ENCODE peak calls at places on chromosomes 1 and 21, in nine cellular contexts. One of them, this sample, is unnamed.

GRCh38 chr1:31368611-31369107 is 4.2 kb downstream of the FABP3 start:
- DNase-seq in SK-N-SH: no peak
- DNase-seq in heart left ventricle: peak; percentile 73
- DNase-seq in left lung: no peak
- DNase-seq in IMR-90: no peak
- DNase-seq in CD8-positive, alpha-beta memory T cell: no peak
- DNase-seq in tibial nerve: no peak
- DNase-seq in CD8-positive, alpha-beta T cell: no peak
- DNase-seq in HepG2: no peak
- DNase-seq in this sample: no peak

GRCh38 chr1:6100801-6101783 is 55.4 kb downstream of the KCNAB2 start:
- DNase-seq in IMR-90: no peak
- DNase-seq in HepG2: no peak
- DNase-seq in CD8-positive, alpha-beta T cell: no peak
- DNase-seq in heart left ventricle: no peak
- DNase-seq in left lung: no peak
- DNase-seq in tibial nerve: no peak
- DNase-seq in CD8-positive, alpha-beta memory T cell: no peak
- DNase-seq in SK-N-SH: no peak
- DNase-seq in this sample: peak; percentile 57

GRCh38 chr1:228530086-228530758 is 43.0 kb downstream of the RNF187 start:
- DNase-seq in IMR-90: no peak
- DNase-seq in HepG2: no peak
- DNase-seq in SK-N-SH: no peak
- DNase-seq in CD8-positive, alpha-beta T cell: no peak
- DNase-seq in left lung: no peak
- DNase-seq in heart left ventricle: no peak
- DNase-seq in CD8-positive, alpha-beta memory T cell: no peak
- DNase-seq in tibial nerve: no peak
- DNase-seq in this sample: peak; percentile 7

GRCh38 chr1:79594121-79594698 is 587.7 kb upstream of the ADGRL4 start:
- DNase-seq in left lung: no peak
- DNase-seq in IMR-90: no peak
- DNase-seq in CD8-positive, alpha-beta memory T cell: no peak
- DNase-seq in heart left ventricle: no peak
- DNase-seq in tibial nerve: no peak
- DNase-seq in CD8-positive, alpha-beta T cell: no peak
- DNase-seq in SK-N-SH: no peak
- DNase-seq in HepG2: no peak
- DNase-seq in this sample: no peak

GRCh38 chr1:88134983-88135921 is 548.8 kb upstream of the PKN2 start:
- DNase-seq in heart left ventricle: no peak
- DNase-seq in CD8-positive, alpha-beta memory T cell: no peak
- DNase-seq in left lung: no peak
- DNase-seq in tibial nerve: no peak
- DNase-seq in IMR-90: no peak
- DNase-seq in SK-N-SH: no peak
- DNase-seq in HepG2: no peak
- DNase-seq in CD8-positive, alpha-beta T cell: no peak
- DNase-seq in this sample: no peak

GRCh38 chr1:22225858-22226584 is 83.1 kb upstream of the WNT4 start:
- DNase-seq in heart left ventricle: no peak
- DNase-seq in left lung: no peak
- DNase-seq in CD8-positive, alpha-beta memory T cell: no peak
- DNase-seq in IMR-90: no peak
- DNase-seq in HepG2: no peak
- DNase-seq in CD8-positive, alpha-beta T cell: no peak
- DNase-seq in tibial nerve: no peak
- DNase-seq in SK-N-SH: no peak
- DNase-seq in this sample: no peak

GRCh38 chr21:37914211-37914900 is 1.9 kb downstream of the KCNJ6 start:
- DNase-seq in IMR-90: peak; percentile 22
- DNase-seq in HepG2: no peak
- DNase-seq in CD8-positive, alpha-beta memory T cell: no peak
- DNase-seq in tibial nerve: no peak
- DNase-seq in heart left ventricle: no peak
- DNase-seq in SK-N-SH: peak; percentile 11
- DNase-seq in CD8-positive, alpha-beta T cell: no peak
- DNase-seq in left lung: no peak
- DNase-seq in this sample: peak; percentile 73

GRCh38 chr1:61042679-61043009 is 39.7 kb upstream of the NFIA start:
- DNase-seq in SK-N-SH: no peak
- DNase-seq in CD8-positive, alpha-beta T cell: no peak
- DNase-seq in HepG2: no peak
- DNase-seq in tibial nerve: no peak
- DNase-seq in CD8-positive, alpha-beta memory T cell: no peak
- DNase-seq in IMR-90: no peak
- DNase-seq in left lung: no peak
- DNase-seq in heart left ventricle: no peak
- DNase-seq in this sample: no peak

GRCh38 chr1:177206831-177207230 is 36.1 kb downstream of the BRINP2 start:
- DNase-seq in IMR-90: peak; percentile 28
- DNase-seq in SK-N-SH: no peak
- DNase-seq in tibial nerve: no peak
- DNase-seq in heart left ventricle: no peak
- DNase-seq in CD8-positive, alpha-beta T cell: no peak
- DNase-seq in HepG2: no peak
- DNase-seq in left lung: no peak
- DNase-seq in CD8-positive, alpha-beta memory T cell: no peak
- DNase-seq in this sample: no peak

GRCh38 chr1:51517361-51518032 is 1.6 kb downstream of the EPS15 start:
- DNase-seq in heart left ventricle: no peak
- DNase-seq in HepG2: no peak
- DNase-seq in CD8-positive, alpha-beta T cell: no peak
- DNase-seq in CD8-positive, alpha-beta memory T cell: no peak
- DNase-seq in SK-N-SH: no peak
- DNase-seq in IMR-90: peak; percentile 11
- DNase-seq in left lung: no peak
- DNase-seq in tibial nerve: no peak
- DNase-seq in this sample: no peak

GRCh38 chr1:200184196-200184595 is 156.7 kb downstream of the NR5A2 start:
- DNase-seq in SK-N-SH: no peak
- DNase-seq in HepG2: no peak
- DNase-seq in heart left ventricle: peak; percentile 78
- DNase-seq in CD8-positive, alpha-beta memory T cell: no peak
- DNase-seq in IMR-90: peak; percentile 54
- DNase-seq in tibial nerve: peak; percentile 64
- DNase-seq in CD8-positive, alpha-beta T cell: no peak
- DNase-seq in left lung: peak; percentile 93
- DNase-seq in this sample: peak; percentile 92

GRCh38 chr1:205510308-205510950 is 6.0 kb downstream of the CDK18 start:
- DNase-seq in heart left ventricle: no peak
- DNase-seq in IMR-90: no peak
- DNase-seq in SK-N-SH: no peak
- DNase-seq in HepG2: no peak
- DNase-seq in tibial nerve: no peak
- DNase-seq in CD8-positive, alpha-beta memory T cell: no peak
- DNase-seq in left lung: no peak
- DNase-seq in CD8-positive, alpha-beta T cell: no peak
- DNase-seq in this sample: no peak

GRCh38 chr1:205505791-205506190 is 1.3 kb downstream of the CDK18 start:
- DNase-seq in tibial nerve: no peak
- DNase-seq in CD8-positive, alpha-beta memory T cell: no peak
- DNase-seq in SK-N-SH: no peak
- DNase-seq in heart left ventricle: peak; percentile 75
- DNase-seq in CD8-positive, alpha-beta T cell: no peak
- DNase-seq in IMR-90: no peak
- DNase-seq in HepG2: no peak
- DNase-seq in left lung: no peak
- DNase-seq in this sample: peak; percentile 78

GRCh38 chr1:205506409-205507196 is 2.1 kb downstream of the CDK18 start:
- DNase-seq in heart left ventricle: no peak
- DNase-seq in CD8-positive, alpha-beta T cell: no peak
- DNase-seq in CD8-positive, alpha-beta memory T cell: no peak
- DNase-seq in HepG2: no peak
- DNase-seq in tibial nerve: no peak
- DNase-seq in IMR-90: no peak
- DNase-seq in SK-N-SH: no peak
- DNase-seq in left lung: no peak
- DNase-seq in this sample: no peak

GRCh38 chr1:205510951-205511330 is 6.5 kb downstream of the CDK18 start:
- DNase-seq in left lung: no peak
- DNase-seq in CD8-positive, alpha-beta memory T cell: no peak
- DNase-seq in SK-N-SH: no peak
- DNase-seq in CD8-positive, alpha-beta T cell: no peak
- DNase-seq in IMR-90: no peak
- DNase-seq in HepG2: no peak
- DNase-seq in tibial nerve: no peak
- DNase-seq in heart left ventricle: no peak
- DNase-seq in this sample: no peak

DNA sequence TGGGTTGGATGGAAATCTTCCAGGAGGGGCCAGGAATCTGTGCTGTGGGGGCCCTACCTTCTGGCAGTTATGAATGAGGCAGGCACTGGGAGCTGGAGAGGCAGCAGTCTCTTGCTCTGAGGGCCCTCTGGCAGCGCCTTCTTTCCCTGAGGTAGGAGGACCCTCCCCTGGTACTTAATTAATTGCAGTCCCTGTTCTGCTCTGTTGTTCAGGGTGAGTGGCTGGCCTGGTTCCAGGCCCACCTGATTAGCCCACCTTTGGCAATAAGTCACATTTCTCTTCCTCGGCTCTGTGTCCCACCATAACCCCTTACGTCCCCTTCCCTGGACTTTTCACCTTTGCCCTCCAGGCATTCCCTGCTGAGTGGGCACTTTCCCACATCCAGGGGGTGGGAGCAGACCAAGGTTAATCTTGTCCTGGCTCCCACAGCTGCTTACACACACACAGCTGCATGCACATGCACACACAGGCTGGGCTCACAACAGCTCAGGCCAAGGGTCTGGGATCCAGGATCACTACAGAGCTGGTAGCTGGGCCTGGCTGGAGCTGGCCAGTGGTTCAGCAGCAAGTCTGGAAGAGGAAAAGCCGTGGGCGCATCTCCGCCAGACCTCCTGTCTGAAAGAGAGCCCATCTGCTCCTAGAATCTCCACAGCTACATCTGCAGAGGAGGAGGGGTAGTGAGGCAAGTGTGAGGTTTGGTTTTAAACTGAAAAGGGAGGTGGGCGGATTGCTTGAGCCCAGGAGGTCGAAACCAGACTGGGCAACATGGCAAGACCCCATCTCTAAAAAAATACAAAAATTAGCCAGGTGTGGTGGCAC is 3.6 kb downstream of the CDK18 start:
- DNase-seq in CD8-positive, alpha-beta memory T cell: no peak
- DNase-seq in HepG2: no peak
- DNase-seq in CD8-positive, alpha-beta T cell: no peak
- DNase-seq in IMR-90: no peak
- DNase-seq in SK-N-SH: peak; percentile 82
- DNase-seq in left lung: no peak
- DNase-seq in heart left ventricle: no peak
- DNase-seq in tibial nerve: no peak
- DNase-seq in this sample: no peak
- H3K27me3 ChIP-seq in CD8-positive, alpha-beta memory T cell: no peaks in the 10 kb centered on the region
- H3K27me3 ChIP-seq in HepG2: no peaks in the 10 kb centered on the region
- H3K27me3 ChIP-seq in CD8-positive, alpha-beta T cell: no peaks in the 10 kb centered on the region
- H3K27me3 ChIP-seq in IMR-90: peaks cover 53% of the 10 kb centered on the region
- H3K27me3 ChIP-seq in SK-N-SH: no peaks in the 10 kb centered on the region
- H3K27me3 ChIP-seq in left lung: no peaks in the 10 kb centered on the region
- H3K27me3 ChIP-seq in heart left ventricle: no peaks in the 10 kb centered on the region
- H3K27me3 ChIP-seq in tibial nerve: no peaks in the 10 kb centered on the region
- H3K27me3 ChIP-seq in this sample: no peaks in the 10 kb centered on the region

DNA sequence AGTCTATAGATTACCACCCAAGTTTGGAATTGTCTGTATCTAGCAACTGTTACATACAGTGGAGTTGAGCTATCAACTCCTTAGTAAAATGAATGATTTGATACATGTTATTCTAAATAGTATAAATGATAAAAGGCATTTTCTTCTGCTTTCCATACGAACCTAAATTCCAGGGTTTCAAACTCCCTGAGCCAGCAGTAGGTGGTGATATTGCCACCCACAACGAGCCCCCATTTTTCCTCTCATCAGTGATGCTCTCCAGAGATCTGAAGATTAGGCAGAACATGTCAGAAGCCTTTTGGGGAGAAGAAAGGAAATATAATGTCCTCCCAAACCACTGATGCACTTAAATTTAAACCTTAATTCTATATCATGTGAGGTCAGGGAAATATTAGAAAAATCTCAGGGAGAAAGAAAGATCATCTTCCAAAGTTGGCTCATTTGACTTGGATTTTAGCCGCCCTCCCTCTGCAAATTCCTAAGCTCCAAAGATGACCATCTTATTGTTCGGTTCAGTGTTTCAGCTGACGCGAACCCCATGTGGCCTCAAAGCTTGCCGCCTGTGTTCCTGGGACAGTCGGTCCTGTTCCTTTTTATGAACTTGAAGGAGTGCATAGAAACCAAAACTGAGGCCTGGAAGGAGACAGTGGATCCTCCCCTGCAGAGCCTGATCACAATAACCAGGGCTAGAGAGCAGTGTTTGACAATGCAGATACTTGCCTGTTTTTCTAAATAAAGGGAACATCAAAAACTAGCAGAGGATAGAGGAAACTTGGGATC is 2.3 kb downstream of the EVA1C start:
- DNase-seq in left lung: no peak
- DNase-seq in IMR-90: peak; percentile 63
- DNase-seq in heart left ventricle: no peak
- DNase-seq in SK-N-SH: peak; percentile 42
- DNase-seq in HepG2: no peak
- DNase-seq in CD8-positive, alpha-beta memory T cell: no peak
- DNase-seq in CD8-positive, alpha-beta T cell: no peak
- DNase-seq in tibial nerve: no peak
- DNase-seq in this sample: no peak
- H3K4me3 ChIP-seq in left lung: no peak overlapping the region
- H3K4me3 ChIP-seq in IMR-90: no peak overlapping the region
- H3K4me3 ChIP-seq in heart left ventricle: peak overlapping the region; percentile 73
- H3K4me3 ChIP-seq in SK-N-SH: peak overlapping the region; percentile 72
- H3K4me3 ChIP-seq in HepG2: no peak overlapping the region
- H3K4me3 ChIP-seq in CD8-positive, alpha-beta memory T cell: no peak overlapping the region
- H3K4me3 ChIP-seq in CD8-positive, alpha-beta T cell: no peak overlapping the region
- H3K4me3 ChIP-seq in tibial nerve: peak overlapping the region; percentile 87
- H3K4me3 ChIP-seq in this sample: peak overlapping the region; percentile 80

DNA sequence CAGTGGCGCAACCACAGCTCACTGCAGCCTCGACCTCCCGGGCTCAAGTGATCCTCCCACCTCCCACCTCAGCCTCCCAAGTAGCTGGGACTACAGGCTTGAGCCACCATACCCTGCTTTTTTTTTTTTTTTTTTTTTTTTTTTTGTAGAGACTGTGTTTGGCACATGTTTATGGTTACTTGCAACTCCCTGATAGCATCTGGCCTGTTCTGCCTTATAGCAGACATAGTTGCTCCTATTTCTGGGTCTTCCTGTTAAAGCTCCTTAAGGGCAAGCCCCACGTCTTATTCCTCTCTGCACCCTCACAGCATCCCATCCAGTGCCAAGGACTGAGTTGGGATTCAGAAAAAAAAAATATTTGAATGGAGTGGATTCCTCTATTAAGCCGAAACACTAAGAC is 17.1 kb upstream of the CNR2 start:
- DNase-seq in left lung: no peak
- DNase-seq in IMR-90: no peak
- DNase-seq in CD8-positive, alpha-beta memory T cell: no peak
- DNase-seq in CD8-positive, alpha-beta T cell: no peak
- DNase-seq in HepG2: no peak
- DNase-seq in SK-N-SH: no peak
- DNase-seq in tibial nerve: no peak
- DNase-seq in heart left ventricle: no peak
- DNase-seq in this sample: no peak
- H3K27ac ChIP-seq in left lung: no peak overlapping the region
- H3K27ac ChIP-seq in IMR-90: no peak overlapping the region
- H3K27ac ChIP-seq in CD8-positive, alpha-beta memory T cell: no peak overlapping the region
- H3K27ac ChIP-seq in CD8-positive, alpha-beta T cell: no peak overlapping the region
- H3K27ac ChIP-seq in HepG2: no peak overlapping the region
- H3K27ac ChIP-seq in SK-N-SH: no peak overlapping the region
- H3K27ac ChIP-seq in tibial nerve: no peak overlapping the region
- H3K27ac ChIP-seq in heart left ventricle: no peak overlapping the region
- H3K27ac ChIP-seq in this sample: no peak overlapping the region

GRCh38 chr1:66747500-66747899 is 4.8 kb upstream of the DYNLT5 start:
- DNase-seq in left lung: no peak
- DNase-seq in IMR-90: peak; percentile 44
- DNase-seq in tibial nerve: no peak
- DNase-seq in CD8-positive, alpha-beta memory T cell: no peak
- DNase-seq in HepG2: no peak
- DNase-seq in SK-N-SH: no peak
- DNase-seq in CD8-positive, alpha-beta T cell: no peak
- DNase-seq in heart left ventricle: no peak
- DNase-seq in this sample: no peak
- H3K27me3 ChIP-seq in left lung: no peaks in the 10 kb centered on the region
- H3K27me3 ChIP-seq in IMR-90: no peaks in the 10 kb centered on the region
- H3K27me3 ChIP-seq in tibial nerve: no peaks in the 10 kb centered on the region
- H3K27me3 ChIP-seq in CD8-positive, alpha-beta memory T cell: peaks cover 8% of the 10 kb centered on the region
- H3K27me3 ChIP-seq in HepG2: no peaks in the 10 kb centered on the region
- H3K27me3 ChIP-seq in SK-N-SH: no peaks in the 10 kb centered on the region
- H3K27me3 ChIP-seq in CD8-positive, alpha-beta T cell: peaks cover 14% of the 10 kb centered on the region
- H3K27me3 ChIP-seq in heart left ventricle: peaks cover 3% of the 10 kb centered on the region
- H3K27me3 ChIP-seq in this sample: no peaks in the 10 kb centered on the region